ENCODE peak calls at places on chromosome 20, in five cellular contexts. Q is K562, U is A549, Z is GM12878, K is HepG2. R is an unnamed sample.

GRCh38 chr20:584375-585301 is 25.5 kb downstream of the TCF15 start:
- DNase-seq in Q (peak; percentile 30), U (peak; percentile 43), Z (no peak), K (peak; percentile 35), R (no peak)

GRCh38 chr20:2773812-2774211 is 26.6 kb downstream of the CPXM1 start:
- DNase-seq in Q (no peak), U (no peak), Z (no peak), K (peak; percentile 28), R (no peak)

GRCh38 chr20:35359335-35359997 is 52.3 kb downstream of the UQCC1 start:
- DNase-seq in Q (no peak), U (no peak), Z (no peak), K (no peak), R (no peak)

GRCh38 chr20:34938466-34939163 is 17.0 kb downstream of the GSS start:
- DNase-seq in Q (no peak), U (no peak), Z (no peak), K (no peak), R (no peak)

GRCh38 chr20:1403624-1404023 is 10.8 kb upstream of the FKBP1A start:
- DNase-seq in Q (no peak), U (no peak), Z (no peak), K (no peak), R (no peak)

GRCh38 chr20:13396036-13396435 is 175.0 kb downstream of the ISM1 start:
- DNase-seq in Q (no peak), U (no peak), Z (no peak), K (no peak), R (no peak)

GRCh38 chr20:433300-433975 is 25.3 kb downstream of the RBCK1 start:
- DNase-seq in Q (no peak), U (no peak), Z (peak; percentile 86), K (no peak), R (no peak)

GRCh38 chr20:47529840-47530239 is 28.2 kb downstream of the NCOA3 start:
- DNase-seq in Q (no peak), U (no peak), Z (no peak), K (no peak), R (no peak)

GRCh38 chr20:59693587-59693986 is 89.2 kb downstream of the PHACTR3 start:
- DNase-seq in Q (no peak), U (no peak), Z (no peak), K (no peak), R (no peak)

GRCh38 chr20:59812286-59813125 is 120.9 kb downstream of the SYCP2 start:
- DNase-seq in Q (no peak), U (no peak), Z (no peak), K (no peak), R (no peak)

GRCh38 chr20:33305591-33306057 is 22.6 kb downstream of the BPIFB1 start:
- DNase-seq in Q (no peak), U (peak; percentile 35), Z (no peak), K (no peak), R (no peak)

GRCh38 chr20:16260911-16261310 is 312.3 kb downstream of the KIF16B start:
- DNase-seq in Q (no peak), U (no peak), Z (no peak), K (no peak), R (no peak)

GRCh38 chr20:62064788-62065668 is 653 bp downstream of the TAF4 start:
- DNase-seq in Q (peak; percentile 78), U (no peak), Z (no peak), K (no peak), R (no peak)

GRCh38 chr20:24915892-24916291 is 33.2 kb upstream of the CST7 start:
- DNase-seq in Q (no peak), U (no peak), Z (no peak), K (no peak), R (no peak)

GRCh38 chr20:24027229-24027628 is 38.6 kb upstream of the GGTLC1 start:
- DNase-seq in Q (no peak), U (no peak), Z (peak; percentile 2), K (no peak), R (no peak)

GRCh38 chr20:38748863-38749153 is 548 bp downstream of the ACTR5 start:
- DNase-seq in Q (no peak), U (peak; percentile 15), Z (no peak), K (no peak), R (no peak)

GRCh38 chr20:47181056-47181862 is 175.2 kb downstream of the ZMYND8 start:
- DNase-seq in Q (peak; percentile 66), U (peak; percentile 82), Z (no peak), K (peak; percentile 92), R (peak; percentile 38)

GRCh38 chr20:62032606-62033368 is 32.9 kb downstream of the TAF4 start:
- DNase-seq in Q (peak; percentile 44), U (no peak), Z (no peak), K (no peak), R (no peak)

GRCh38 chr20:61761453-61762207 is 304.1 kb downstream of the TAF4 start:
- DNase-seq in Q (no peak), U (no peak), Z (no peak), K (no peak), R (no peak)

GRCh38 chr20:53706008-53706481 is 112.4 kb upstream of the ZNF217 start:
- DNase-seq in Q (no peak), U (no peak), Z (no peak), K (no peak), R (no peak)

GRCh38 chr20:35006009-35006408 is 50.3 kb downstream of the MYH7B start:
- DNase-seq in Q (no peak), U (no peak), Z (no peak), K (no peak), R (peak; percentile 1)

GRCh38 chr20:58832442-58832841 is 18.3 kb downstream of the GNAS-AS1 start:
- DNase-seq in Q (no peak), U (no peak), Z (no peak), K (no peak), R (no peak)

GRCh38 chr20:41654292-41654691 is 36.1 kb upstream of the CHD6 start:
- DNase-seq in Q (no peak), U (no peak), Z (no peak), K (no peak), R (no peak)

GRCh38 chr20:7893019-7893730 is 47.1 kb downstream of the HAO1 start:
- DNase-seq in Q (no peak), U (no peak), Z (no peak), K (no peak), R (no peak)

GRCh38 chr20:1390552-1391403 is 2.1 kb downstream of the FKBP1A start:
- DNase-seq in Q (no peak), U (no peak), Z (no peak), K (no peak), R (no peak)

GRCh38 chr20:20299904-20300303 is 68.0 kb upstream of the INSM1 start:
- DNase-seq in Q (no peak), U (no peak), Z (no peak), K (no peak), R (no peak)

GRCh38 chr20:17043323-17043722 is 183.5 kb upstream of the PCSK2 start:
- DNase-seq in Q (no peak), U (no peak), Z (no peak), K (no peak), R (no peak)

GRCh38 chr20:9051508-9051907 is 17.4 kb upstream of the PLCB4 start:
- DNase-seq in Q (peak; percentile 10), U (peak; percentile 86), Z (no peak), K (peak; percentile 43), R (no peak)

GRCh38 chr20:25470045-25470444 is 62.6 kb downstream of the GINS1 start:
- DNase-seq in Q (peak; percentile 42), U (peak; percentile 60), Z (peak; percentile 13), K (peak; percentile 57), R (peak; percentile 77)

GRCh38 chr20:48880936-48881657 is 40.4 kb upstream of the ARFGEF2 start:
- DNase-seq in Q (no peak), U (no peak), Z (no peak), K (no peak), R (no peak)

GRCh38 chr20:15642676-15643075 is 930.6 kb downstream of the KIF16B start:
- DNase-seq in Q (no peak), U (no peak), Z (no peak), K (no peak), R (no peak)

DNA sequence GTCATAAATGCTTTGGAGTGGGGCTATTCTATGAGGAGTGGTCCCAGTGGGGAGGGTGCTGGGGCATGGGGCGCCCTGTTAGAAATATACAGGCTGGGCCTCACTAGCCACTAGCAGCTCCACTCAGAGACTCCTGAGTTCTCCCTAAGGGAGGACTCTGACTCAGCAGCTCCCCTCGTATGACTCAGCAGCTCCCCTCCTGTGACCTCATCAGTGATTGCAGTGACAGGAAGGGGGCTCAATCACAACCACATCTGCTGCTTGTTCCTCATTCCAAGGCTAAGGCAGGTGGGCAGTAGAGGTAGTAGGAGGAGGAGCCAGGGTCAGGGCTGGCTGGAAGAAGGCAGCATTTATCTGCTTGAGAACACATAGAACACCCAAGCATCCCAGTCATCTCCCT is 73.7 kb downstream of the PRND start:
- DNase-seq in Q (peak; percentile 45), U (peak; percentile 70), Z (no peak), K (peak; percentile 29), R (no peak)
- TF ChIP-seq ESRRA in Q (no peak), U (no peak), Z (no peak), K (no peak), R (no peak)

GRCh38 chr20:50712771-50713676 is 18.4 kb upstream of the PARD6B start:
- DNase-seq in Q (no peak), U (no peak), Z (no peak), K (no peak), R (no peak)
- TF ChIP-seq ESRRA in Q (no peak), U (no peak), Z (no peak), K (no peak), R (no peak)

GRCh38 chr20:44643596-44644383 is 7.7 kb downstream of the ADA start:
- DNase-seq in Q (no peak), U (peak; percentile 93), Z (no peak), K (peak; percentile 47), R (peak; percentile 45)
- TF ChIP-seq ESRRA in Q (no peak), U (no peak), Z (no peak), K (no peak), R (no peak)

DNA sequence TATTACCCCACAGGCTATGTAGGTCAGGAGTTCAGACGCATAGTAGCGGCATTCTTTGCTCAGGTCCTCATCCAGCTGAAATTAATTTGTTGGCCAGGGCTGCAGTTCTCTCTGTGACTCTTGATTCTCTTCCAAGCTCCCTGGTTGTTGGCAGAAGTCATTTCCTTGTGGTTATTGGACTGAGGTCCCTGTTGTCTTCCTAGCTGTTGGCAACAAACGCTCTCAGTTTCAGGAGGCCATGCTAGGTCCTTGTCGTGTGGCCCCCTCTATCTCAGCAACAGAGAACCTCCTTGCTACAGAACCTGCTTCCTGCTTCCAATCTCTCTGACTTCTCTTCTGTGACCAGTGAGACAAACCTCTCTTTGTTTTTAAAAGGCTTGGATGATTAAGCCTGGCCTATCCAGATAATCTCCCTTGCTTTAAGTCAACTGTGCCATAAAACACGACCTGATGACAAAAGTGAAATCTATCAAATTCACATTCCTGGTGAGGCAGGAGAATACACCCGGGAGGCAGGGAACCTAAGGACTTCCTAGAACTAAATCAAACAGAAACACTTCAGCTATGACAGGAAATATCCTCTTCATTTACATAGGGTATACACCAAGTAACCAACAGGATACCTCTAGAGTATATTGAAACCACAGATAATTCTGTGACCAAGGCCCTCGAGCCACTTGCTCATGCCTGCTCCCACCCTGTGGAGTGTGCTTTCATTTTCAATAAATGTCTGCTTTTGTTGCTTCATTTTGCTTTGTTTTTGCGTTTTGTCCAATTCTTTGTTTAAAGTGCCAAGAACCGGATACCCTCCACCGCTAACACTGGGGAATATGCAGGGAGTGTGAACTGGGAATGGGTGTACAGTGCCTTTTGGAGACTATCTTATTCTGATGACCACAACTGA is 196.0 kb downstream of the BTBD3 start:
- DNase-seq in Q (no peak), U (no peak), Z (no peak), K (no peak), R (no peak)
- TF ChIP-seq ESRRA in Q (no peak), U (no peak), Z (no peak), K (no peak), R (no peak)

GRCh38 chr20:63206878-63207277 is 9.1 kb downstream of the YTHDF1 start:
- DNase-seq in Q (no peak), U (no peak), Z (no peak), K (no peak), R (no peak)
- TF ChIP-seq ESRRA in Q (no peak), U (no peak), Z (no peak), K (no peak), R (no peak)